ENCODE peak calls at places on chromosomes 11 and 22, in eight cellular contexts. G, Y, H, C, O, Z, U and D are unnamed samples.
A peak's percentile ranks its signal among the peaks of the same experiment; 100 is the strongest.

GRCh38 chr11:35173011-35173511 is 34.1 kb downstream of the CD44 start:
- DNase-seq in G (no peak), Y (no peak), H (peak; percentile 35), C (no peak), O (peak; percentile 79), Z (peak; percentile 60), U (no peak), D (peak; percentile 30)

GRCh38 chr22:46076651-46077339 is 73.5 kb upstream of the PPARA start:
- DNase-seq in G (peak; percentile 85), Y (no peak), H (peak; percentile 71), C (no peak), O (no peak), Z (no peak), U (no peak), D (no peak)

GRCh38 chr11:65787649-65788622 is 1.1 kb downstream of the OVOL1 start:
- DNase-seq in G (peak; percentile 30), Y (peak; percentile 70), H (no peak), C (peak; percentile 51), O (no peak), Z (peak; percentile 89), U (no peak), D (peak; percentile 35)

GRCh38 chr11:37504066-37504611 is 906.1 kb upstream of the RAG2 start:
- DNase-seq in G (peak; percentile 33), Y (no peak), H (peak; percentile 92), C (peak; percentile 46), O (peak; percentile 90), Z (peak; percentile 55), U (no peak), D (no peak)

GRCh38 chr11:121889931-121890330 is 226.1 kb downstream of the BLID start:
- DNase-seq in G (peak; percentile 89), Y (no peak), H (peak; percentile 92), C (no peak), O (no peak), Z (no peak), U (no peak), D (no peak)

GRCh38 chr11:92834296-92835020 is 135.0 kb upstream of the MTNR1B start:
- DNase-seq in G (no peak), Y (no peak), H (no peak), C (no peak), O (no peak), Z (no peak), U (no peak), D (no peak)

GRCh38 chr11:122634507-122634906 is 21.0 kb upstream of the UBASH3B start:
- DNase-seq in G (peak; percentile 68), Y (no peak), H (peak; percentile 85), C (peak; percentile 11), O (no peak), Z (peak; percentile 22), U (no peak), D (peak; percentile 43)

GRCh38 chr11:47603295-47603694 is 9.1 kb upstream of the C1QTNF4 start:
- DNase-seq in G (peak; percentile 55), Y (no peak), H (peak; percentile 19), C (no peak), O (no peak), Z (no peak), U (no peak), D (no peak)

GRCh38 chr11:14513800-14514199 is 6.4 kb downstream of the PSMA1 start:
- DNase-seq in G (no peak), Y (no peak), H (no peak), C (no peak), O (no peak), Z (no peak), U (no peak), D (no peak)

GRCh38 chr11:114197799-114198500 is 98.2 kb upstream of the NNMT start:
- DNase-seq in G (peak; percentile 89), Y (no peak), H (peak; percentile 60), C (no peak), O (no peak), Z (peak; percentile 75), U (no peak), D (no peak)

GRCh38 chr11:76217653-76218160 is 11.4 kb upstream of the WNT11 start:
- DNase-seq in G (no peak), Y (no peak), H (no peak), C (no peak), O (no peak), Z (no peak), U (no peak), D (no peak)

GRCh38 chr22:19664951-19665783 is 49.1 kb upstream of the SEPTIN5 start:
- DNase-seq in G (no peak), Y (no peak), H (no peak), C (no peak), O (no peak), Z (no peak), U (no peak), D (no peak)

GRCh38 chr11:37026326-37026725 is 428.3 kb upstream of the RAG2 start:
- DNase-seq in G (no peak), Y (no peak), H (no peak), C (no peak), O (no peak), Z (no peak), U (no peak), D (no peak)

GRCh38 chr11:10818594-10818993 is 9.9 kb upstream of the EIF4G2 start:
- DNase-seq in G (peak; percentile 83), Y (no peak), H (peak; percentile 94), C (no peak), O (no peak), Z (peak; percentile 41), U (no peak), D (no peak)

GRCh38 chr11:62556872-62557631 is 10.4 kb upstream of the AHNAK start:
- DNase-seq in G (peak; percentile 36), Y (no peak), H (peak; percentile 55), C (no peak), O (peak; percentile 85), Z (no peak), U (no peak), D (no peak)

GRCh38 chr11:10348650-10349280 is 43.9 kb downstream of the ADM start:
- DNase-seq in G (peak; percentile 89), Y (no peak), H (peak; percentile 54), C (no peak), O (no peak), Z (no peak), U (no peak), D (no peak)

DNA sequence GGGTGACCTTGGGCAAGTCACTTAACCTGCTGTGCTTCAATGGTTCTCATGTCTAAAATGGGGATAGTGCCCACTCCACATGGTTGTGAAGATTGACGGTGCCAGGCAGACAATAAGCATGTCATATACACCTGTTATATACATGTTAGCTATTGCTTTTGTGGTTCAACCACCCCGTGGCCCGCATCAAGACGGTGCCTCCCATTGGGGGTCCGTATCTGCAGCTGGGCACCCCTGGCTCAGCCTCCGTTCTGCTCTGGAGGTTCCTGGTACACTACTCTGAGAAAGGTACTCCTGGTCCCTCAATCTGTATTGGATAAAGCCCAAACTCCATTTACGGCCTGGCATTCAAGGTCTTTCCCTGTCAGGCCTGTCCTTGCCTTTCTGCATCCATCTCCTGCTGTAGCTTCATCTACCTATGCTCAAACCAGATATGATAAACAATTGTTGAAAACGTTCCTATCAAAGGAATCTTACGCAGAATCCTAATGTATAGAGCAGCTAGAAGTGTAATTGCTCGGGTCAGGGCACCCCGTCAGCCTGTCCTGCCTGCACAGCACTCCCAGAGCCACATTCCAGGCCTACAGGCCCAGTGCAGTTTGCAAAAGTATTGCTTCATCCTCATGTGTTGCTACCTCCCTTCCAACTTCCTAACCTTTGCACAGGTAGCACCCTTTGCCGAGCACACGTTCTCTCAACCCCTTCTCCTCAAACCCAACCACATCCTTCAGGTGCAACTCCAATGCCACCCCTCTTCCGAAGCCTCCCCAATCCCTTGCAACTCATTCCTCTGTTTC is 194.9 kb downstream of the BCR start:
- DNase-seq in G (no peak), Y (no peak), H (no peak), C (no peak), O (no peak), Z (no peak), U (no peak), D (no peak)
- H2AFZ ChIP-seq in G (no peak overlapping the region), Y (no peak overlapping the region), H (no peak overlapping the region), C (no peak overlapping the region), O (no peak overlapping the region), Z (no peak overlapping the region), U (no peak overlapping the region), D (no peak overlapping the region)

DNA sequence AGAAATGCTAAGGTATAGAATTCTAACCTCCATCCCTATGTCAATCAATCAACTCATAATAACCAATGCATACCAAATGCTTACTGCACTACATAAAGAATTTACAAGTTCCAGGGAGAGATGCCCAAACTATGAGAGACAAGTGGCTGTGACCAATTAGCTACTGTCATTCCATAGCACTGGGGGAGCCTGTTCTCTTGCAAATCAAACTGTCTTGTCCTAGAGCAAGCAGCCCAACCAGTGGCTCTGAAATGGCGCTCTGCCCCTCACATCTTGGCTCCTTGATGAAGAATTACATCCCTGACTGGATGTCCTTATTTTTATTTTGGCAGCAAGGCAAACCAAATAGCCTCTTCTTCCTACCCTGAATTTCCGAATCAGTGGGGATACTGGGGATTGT is 272.4 kb upstream of the SYN3 start:
- DNase-seq in G (no peak), Y (no peak), H (no peak), C (no peak), O (no peak), Z (no peak), U (no peak), D (no peak)
- TF ChIP-seq EZH2phosphoT487 in G (no peak), Y (no peak), H (no peak), C (no peak), O (no peak), Z (no peak), U (no peak), D (no peak)

DNA sequence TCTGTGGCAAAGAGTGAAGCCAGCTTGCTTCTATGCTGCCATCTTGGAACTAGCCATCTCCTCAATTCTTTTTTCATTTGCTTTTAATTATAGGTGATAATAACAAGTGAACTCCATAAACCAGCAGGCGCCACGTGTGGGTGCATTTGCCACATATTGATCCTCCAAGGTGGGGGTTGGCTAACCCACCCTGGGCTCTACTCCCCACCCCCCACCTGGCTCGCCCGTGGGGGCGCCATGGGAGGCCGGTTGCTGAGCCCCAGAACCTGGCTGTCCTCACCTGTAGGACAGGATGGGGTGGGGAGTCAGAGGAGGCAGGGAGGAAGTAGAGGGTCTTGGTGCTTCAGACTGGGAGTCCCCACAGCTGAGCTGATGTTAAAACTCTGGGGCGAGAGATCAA is 59.6 kb downstream of the BRD1 start:
- DNase-seq in G (no peak), Y (no peak), H (no peak), C (no peak), O (no peak), Z (no peak), U (no peak), D (no peak)
- H3K4me1 ChIP-seq in G (no peaks in the 10 kb centered on the region), Y (peaks cover 8% of the 10 kb centered on the region), H (no peaks in the 10 kb centered on the region), C (no peaks in the 10 kb centered on the region), O (no peaks in the 10 kb centered on the region), Z (no peaks in the 10 kb centered on the region), U (no peaks in the 10 kb centered on the region), D (no peaks in the 10 kb centered on the region)

DNA sequence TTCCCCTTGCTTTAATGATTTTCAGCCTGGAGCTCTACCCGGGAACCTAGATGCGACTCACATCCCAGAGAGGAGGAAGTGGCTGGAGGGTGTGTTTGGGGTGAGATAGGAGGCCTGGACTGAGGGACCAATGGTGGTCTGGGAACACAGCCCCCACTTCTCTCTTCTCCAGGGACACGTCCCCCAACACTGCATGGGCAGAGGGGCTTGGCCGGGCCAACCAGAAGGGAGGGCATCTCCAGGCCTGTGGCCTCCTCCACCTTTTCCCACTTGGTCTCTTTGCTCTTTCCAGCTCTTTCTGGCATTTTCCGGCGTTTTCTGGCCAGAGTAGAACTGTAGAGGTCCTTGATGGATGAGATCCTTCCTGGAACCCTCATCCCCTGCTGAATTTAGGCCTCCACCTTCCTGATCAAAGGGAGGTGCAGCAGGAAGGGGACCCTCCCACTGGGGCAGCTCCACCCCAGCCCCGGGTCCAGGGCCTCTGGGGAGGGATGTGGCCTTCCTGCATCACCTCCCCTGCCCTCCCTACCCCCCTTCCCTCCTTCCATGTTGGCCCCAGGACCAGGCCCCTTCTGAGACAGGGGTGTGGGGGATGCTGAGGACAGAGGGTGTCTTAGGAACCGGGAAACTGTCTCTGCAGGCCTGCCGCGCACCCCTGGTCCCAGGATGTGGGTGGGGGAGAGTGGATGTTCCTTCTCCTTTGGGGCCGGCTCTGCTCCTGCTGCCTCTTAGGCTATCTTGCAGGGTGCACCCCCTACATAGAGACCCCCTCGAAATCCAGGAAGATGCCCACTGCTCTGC is 24.4 kb downstream of the MRGPRG start:
- DNase-seq in G (no peak), Y (no peak), H (no peak), C (no peak), O (no peak), Z (no peak), U (no peak), D (no peak)
- H2AFZ ChIP-seq in G (no peak overlapping the region), Y (no peak overlapping the region), H (no peak overlapping the region), C (no peak overlapping the region), O (no peak overlapping the region), Z (no peak overlapping the region), U (no peak overlapping the region), D (no peak overlapping the region)